ENCODE peak calls at places on chromosome 9, in five cellular contexts. One of them, this sample, is unnamed.

GRCh38 chr9:127783644-127784043 is 2.2 kb upstream of the CDK9 start:
- DNase-seq in CD4-positive, alpha-beta T cell: no peak
- DNase-seq in GM23248: no peak
- DNase-seq in caudate nucleus: no peak
- DNase-seq in astrocyte: no peak
- DNase-seq in this sample: no peak

GRCh38 chr9:83444110-83444509 is 94.1 kb downstream of the FRMD3 start:
- DNase-seq in CD4-positive, alpha-beta T cell: no peak
- DNase-seq in GM23248: peak
- DNase-seq in caudate nucleus: no peak
- DNase-seq in astrocyte: no peak
- DNase-seq in this sample: no peak

GRCh38 chr9:104177003-104177611 is 83.0 kb downstream of the SMC2 start:
- DNase-seq in CD4-positive, alpha-beta T cell: no peak
- DNase-seq in GM23248: peak
- DNase-seq in caudate nucleus: no peak
- DNase-seq in astrocyte: no peak
- DNase-seq in this sample: no peak

GRCh38 chr9:104009853-104010252 is 84.3 kb upstream of the SMC2 start:
- DNase-seq in CD4-positive, alpha-beta T cell: no peak
- DNase-seq in GM23248: no peak
- DNase-seq in caudate nucleus: no peak
- DNase-seq in astrocyte: no peak
- DNase-seq in this sample: peak

GRCh38 chr9:92467041-92467440 is 15.3 kb downstream of the ASPN start:
- DNase-seq in CD4-positive, alpha-beta T cell: no peak
- DNase-seq in GM23248: no peak
- DNase-seq in caudate nucleus: no peak
- DNase-seq in astrocyte: no peak
- DNase-seq in this sample: no peak

GRCh38 chr9:121345070-121345469 is 25.0 kb downstream of the STOM start:
- DNase-seq in CD4-positive, alpha-beta T cell: no peak
- DNase-seq in GM23248: no peak
- DNase-seq in caudate nucleus: no peak
- DNase-seq in astrocyte: no peak
- DNase-seq in this sample: no peak

GRCh38 chr9:133658442-133659431 is 22.6 kb downstream of the DBH start:
- DNase-seq in CD4-positive, alpha-beta T cell: no peak
- DNase-seq in GM23248: peak
- DNase-seq in caudate nucleus: peak
- DNase-seq in astrocyte: peak
- DNase-seq in this sample: no peak

GRCh38 chr9:134544388-134545212 is 97.0 kb upstream of the COL5A1 start:
- DNase-seq in CD4-positive, alpha-beta T cell: no peak
- DNase-seq in GM23248: peak
- DNase-seq in caudate nucleus: no peak
- DNase-seq in astrocyte: peak
- DNase-seq in this sample: no peak

GRCh38 chr9:4422495-4422894 is 67.8 kb upstream of the SLC1A1 start:
- DNase-seq in CD4-positive, alpha-beta T cell: no peak
- DNase-seq in GM23248: no peak
- DNase-seq in caudate nucleus: no peak
- DNase-seq in astrocyte: no peak
- DNase-seq in this sample: no peak

GRCh38 chr9:99056876-99057664 is 47.8 kb upstream of the TGFBR1 start:
- DNase-seq in CD4-positive, alpha-beta T cell: no peak
- DNase-seq in GM23248: peak
- DNase-seq in caudate nucleus: no peak
- DNase-seq in astrocyte: peak
- DNase-seq in this sample: peak

GRCh38 chr9:114263853-114264510 is 58.9 kb upstream of the ORM1 start:
- DNase-seq in CD4-positive, alpha-beta T cell: no peak
- DNase-seq in GM23248: no peak
- DNase-seq in caudate nucleus: no peak
- DNase-seq in astrocyte: no peak
- DNase-seq in this sample: no peak

GRCh38 chr9:80369641-80370040 is 797.9 kb downstream of the TLE4 start:
- DNase-seq in CD4-positive, alpha-beta T cell: no peak
- DNase-seq in GM23248: no peak
- DNase-seq in caudate nucleus: no peak
- DNase-seq in astrocyte: no peak
- DNase-seq in this sample: no peak

GRCh38 chr9:92807757-92808725 is 43.4 kb upstream of the BICD2 start:
- DNase-seq in CD4-positive, alpha-beta T cell: peak
- DNase-seq in GM23248: peak
- DNase-seq in caudate nucleus: no peak
- DNase-seq in astrocyte: no peak
- DNase-seq in this sample: no peak

GRCh38 chr9:126061575-126061974 is 265.1 kb upstream of the MVB12B start:
- DNase-seq in CD4-positive, alpha-beta T cell: no peak
- DNase-seq in GM23248: no peak
- DNase-seq in caudate nucleus: no peak
- DNase-seq in astrocyte: no peak
- DNase-seq in this sample: no peak

GRCh38 chr9:112130347-112130746 is 44.8 kb downstream of the SUSD1 start:
- DNase-seq in CD4-positive, alpha-beta T cell: no peak
- DNase-seq in GM23248: no peak
- DNase-seq in caudate nucleus: no peak
- DNase-seq in astrocyte: no peak
- DNase-seq in this sample: no peak

GRCh38 chr9:112127281-112127680 is 47.8 kb downstream of the SUSD1 start:
- DNase-seq in CD4-positive, alpha-beta T cell: no peak
- DNase-seq in GM23248: no peak
- DNase-seq in caudate nucleus: no peak
- DNase-seq in astrocyte: no peak
- DNase-seq in this sample: no peak

GRCh38 chr9:112129246-112129645 is 45.9 kb downstream of the SUSD1 start:
- DNase-seq in CD4-positive, alpha-beta T cell: no peak
- DNase-seq in GM23248: no peak
- DNase-seq in caudate nucleus: no peak
- DNase-seq in astrocyte: no peak
- DNase-seq in this sample: no peak

GRCh38 chr9:112132356-112132755 is 42.7 kb downstream of the SUSD1 start:
- DNase-seq in CD4-positive, alpha-beta T cell: no peak
- DNase-seq in GM23248: peak
- DNase-seq in caudate nucleus: no peak
- DNase-seq in astrocyte: peak
- DNase-seq in this sample: no peak

DNA sequence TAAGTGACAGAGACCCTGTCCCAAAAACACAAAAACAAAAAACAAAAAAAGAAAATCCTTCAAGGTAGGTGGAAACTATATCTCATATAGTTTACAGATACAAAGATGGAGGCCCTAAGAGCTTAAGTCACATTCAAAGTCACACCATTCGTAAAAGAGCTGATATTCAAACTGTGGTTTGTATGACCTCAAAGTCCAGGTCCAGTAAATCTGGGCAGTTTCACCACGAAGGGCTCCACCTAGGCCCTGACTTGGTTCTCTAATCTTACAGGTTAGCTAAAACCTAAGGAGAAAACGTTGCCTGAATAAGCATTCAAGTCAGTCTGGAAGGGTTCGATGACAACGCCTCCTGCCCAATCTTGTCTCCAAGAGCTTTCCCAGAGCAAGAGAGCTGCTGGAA is 44.1 kb downstream of the SUSD1 start:
- DNase-seq in CD4-positive, alpha-beta T cell: no peak
- DNase-seq in GM23248: no peak
- DNase-seq in caudate nucleus: no peak
- DNase-seq in astrocyte: no peak
- DNase-seq in this sample: no peak
- H3K27ac ChIP-seq in CD4-positive, alpha-beta T cell: no peak
- H3K27ac ChIP-seq in GM23248: no peak
- H3K27ac ChIP-seq in caudate nucleus: no peak
- H3K27ac ChIP-seq in astrocyte: no peak
- H3K27ac ChIP-seq in this sample: no peak

DNA sequence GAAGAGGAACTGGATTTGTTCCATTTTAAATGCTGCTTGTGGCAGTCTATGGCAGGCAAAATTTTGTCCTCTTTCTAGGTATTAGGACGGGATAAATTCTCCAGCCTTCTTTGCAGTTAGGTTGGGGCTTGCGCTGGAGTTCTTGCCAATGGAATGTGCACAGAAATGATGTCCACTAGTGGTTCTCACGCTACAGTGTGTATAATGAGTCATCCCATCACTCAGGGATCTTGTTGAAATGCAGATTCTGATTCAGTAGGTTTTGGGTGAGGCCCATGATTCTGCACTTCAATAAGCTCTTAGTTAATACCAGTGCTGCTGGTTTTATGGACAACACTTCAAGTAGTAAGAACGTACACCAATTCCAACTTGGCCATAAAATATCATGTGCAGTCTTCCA is 317.6 kb upstream of the KLF4 start:
- DNase-seq in CD4-positive, alpha-beta T cell: no peak
- DNase-seq in GM23248: peak
- DNase-seq in caudate nucleus: no peak
- DNase-seq in astrocyte: peak
- DNase-seq in this sample: peak
- H3K27ac ChIP-seq in CD4-positive, alpha-beta T cell: no peak
- H3K27ac ChIP-seq in GM23248: no peak
- H3K27ac ChIP-seq in caudate nucleus: no peak
- H3K27ac ChIP-seq in astrocyte: no peak
- H3K27ac ChIP-seq in this sample: no peak

GRCh38 chr9:75939712-75940111 is 49.2 kb downstream of the PCSK5 start:
- DNase-seq in CD4-positive, alpha-beta T cell: no peak
- DNase-seq in GM23248: no peak
- DNase-seq in caudate nucleus: no peak
- DNase-seq in astrocyte: no peak
- DNase-seq in this sample: no peak

GRCh38 chr9:75937859-75938258 is 47.4 kb downstream of the PCSK5 start:
- DNase-seq in CD4-positive, alpha-beta T cell: no peak
- DNase-seq in GM23248: no peak
- DNase-seq in caudate nucleus: no peak
- DNase-seq in astrocyte: peak
- DNase-seq in this sample: no peak

GRCh38 chr9:75932026-75932425 is 41.6 kb downstream of the PCSK5 start:
- DNase-seq in CD4-positive, alpha-beta T cell: no peak
- DNase-seq in GM23248: no peak
- DNase-seq in caudate nucleus: no peak
- DNase-seq in astrocyte: no peak
- DNase-seq in this sample: no peak

GRCh38 chr9:75933982-75934381 is 43.5 kb downstream of the PCSK5 start:
- DNase-seq in CD4-positive, alpha-beta T cell: no peak
- DNase-seq in GM23248: no peak
- DNase-seq in caudate nucleus: no peak
- DNase-seq in astrocyte: no peak
- DNase-seq in this sample: no peak

GRCh38 chr9:75935606-75936005 is 45.1 kb downstream of the PCSK5 start:
- DNase-seq in CD4-positive, alpha-beta T cell: no peak
- DNase-seq in GM23248: no peak
- DNase-seq in caudate nucleus: no peak
- DNase-seq in astrocyte: no peak
- DNase-seq in this sample: no peak
- H3K27ac ChIP-seq in CD4-positive, alpha-beta T cell: no peak
- H3K27ac ChIP-seq in GM23248: no peak
- H3K27ac ChIP-seq in caudate nucleus: no peak
- H3K27ac ChIP-seq in astrocyte: no peak
- H3K27ac ChIP-seq in this sample: no peak

GRCh38 chr9:37752646-37753488 is 738 bp upstream of the TRMT10B start:
- DNase-seq in CD4-positive, alpha-beta T cell: no peak
- DNase-seq in GM23248: no peak
- DNase-seq in caudate nucleus: no peak
- DNase-seq in astrocyte: no peak
- DNase-seq in this sample: no peak
- H3K27ac ChIP-seq in CD4-positive, alpha-beta T cell: no peak
- H3K27ac ChIP-seq in GM23248: no peak
- H3K27ac ChIP-seq in caudate nucleus: no peak
- H3K27ac ChIP-seq in astrocyte: no peak
- H3K27ac ChIP-seq in this sample: no peak

GRCh38 chr9:72041369-72041768 is 19.0 kb downstream of the C9orf57 start:
- DNase-seq in CD4-positive, alpha-beta T cell: no peak
- DNase-seq in GM23248: no peak
- DNase-seq in caudate nucleus: no peak
- DNase-seq in astrocyte: no peak
- DNase-seq in this sample: no peak

GRCh38 chr9:72039532-72039931 is 20.9 kb downstream of the C9orf57 start:
- DNase-seq in CD4-positive, alpha-beta T cell: no peak
- DNase-seq in GM23248: no peak
- DNase-seq in caudate nucleus: no peak
- DNase-seq in astrocyte: no peak
- DNase-seq in this sample: no peak

GRCh38 chr9:72037571-72037970 is 22.8 kb downstream of the C9orf57 start:
- DNase-seq in CD4-positive, alpha-beta T cell: no peak
- DNase-seq in GM23248: peak
- DNase-seq in caudate nucleus: no peak
- DNase-seq in astrocyte: no peak
- DNase-seq in this sample: no peak

GRCh38 chr9:72038408-72038807 is 22.0 kb downstream of the C9orf57 start:
- DNase-seq in CD4-positive, alpha-beta T cell: no peak
- DNase-seq in GM23248: no peak
- DNase-seq in caudate nucleus: no peak
- DNase-seq in astrocyte: no peak
- DNase-seq in this sample: no peak

GRCh38 chr9:72038890-72039410 is 21.5 kb downstream of the C9orf57 start:
- DNase-seq in CD4-positive, alpha-beta T cell: peak
- DNase-seq in GM23248: peak
- DNase-seq in caudate nucleus: peak
- DNase-seq in astrocyte: peak
- DNase-seq in this sample: no peak
- H3K27ac ChIP-seq in CD4-positive, alpha-beta T cell: no peak
- H3K27ac ChIP-seq in GM23248: no peak
- H3K27ac ChIP-seq in caudate nucleus: no peak
- H3K27ac ChIP-seq in astrocyte: no peak
- H3K27ac ChIP-seq in this sample: no peak

This sample was measured in epithelial cell of prostate.